ENCODE peak calls at places on chromosomes 4 and X, in four cellular contexts. One of them, this sample, is unnamed.

GRCh38 chr4:6493668-6494304 is 21.4 kb upstream of the PPP2R2C start:
- DNase-seq in KBM-7: no peak
- DNase-seq in prostate gland: no peak
- DNase-seq in T-helper 1 cell: no peak
- DNase-seq in this sample: no peak

GRCh38 chr4:119300388-119301131 is 21.4 kb downstream of the FABP2 start:
- DNase-seq in KBM-7: peak
- DNase-seq in T-helper 1 cell: peak
- DNase-seq in prostate gland: peak
- DNase-seq in this sample: no peak

GRCh38 chr4:4455199-4455865 is 68.4 kb downstream of the NSG1 start:
- DNase-seq in T-helper 1 cell: no peak
- DNase-seq in KBM-7: no peak
- DNase-seq in prostate gland: no peak
- DNase-seq in this sample: no peak

GRCh38 chrX:68077378-68077777 is 355.9 kb downstream of the OPHN1 start:
- DNase-seq in KBM-7: no peak
- DNase-seq in prostate gland: no peak
- DNase-seq in T-helper 1 cell: no peak
- DNase-seq in this sample: no peak

GRCh38 chr4:98586634-98587354 is 71.6 kb downstream of the TSPAN5 start:
- DNase-seq in KBM-7: no peak
- DNase-seq in T-helper 1 cell: no peak
- DNase-seq in prostate gland: no peak
- DNase-seq in this sample: no peak

GRCh38 chr4:5883916-5884315 is 9.0 kb downstream of the CRMP1 start:
- DNase-seq in T-helper 1 cell: no peak
- DNase-seq in prostate gland: no peak
- DNase-seq in KBM-7: no peak
- DNase-seq in this sample: no peak

GRCh38 chr4:53695540-53696463 is 104.5 kb upstream of the LNX1 start:
- DNase-seq in T-helper 1 cell: no peak
- DNase-seq in prostate gland: no peak
- DNase-seq in KBM-7: no peak
- DNase-seq in this sample: peak

GRCh38 chr4:30720021-30720655 is at the start of gene PCDH7:
- DNase-seq in prostate gland: peak
- DNase-seq in KBM-7: peak
- DNase-seq in T-helper 1 cell: no peak
- DNase-seq in this sample: peak

GRCh38 chrX:37488323-37488722 is 83.1 kb upstream of the LANCL3 start:
- DNase-seq in KBM-7: no peak
- DNase-seq in T-helper 1 cell: no peak
- DNase-seq in prostate gland: no peak
- DNase-seq in this sample: no peak

GRCh38 chr4:1881709-1882108 is 10.5 kb downstream of the NSD2 start:
- DNase-seq in prostate gland: no peak
- DNase-seq in T-helper 1 cell: no peak
- DNase-seq in KBM-7: no peak
- DNase-seq in this sample: peak

GRCh38 chrX:24987731-24988130 is 28.0 kb downstream of the ARX start:
- DNase-seq in prostate gland: no peak
- DNase-seq in T-helper 1 cell: no peak
- DNase-seq in KBM-7: no peak
- DNase-seq in this sample: no peak

GRCh38 chr4:68451246-68452211 is 4.3 kb downstream of the TMPRSS11E start:
- DNase-seq in T-helper 1 cell: no peak
- DNase-seq in KBM-7: no peak
- DNase-seq in prostate gland: no peak
- DNase-seq in this sample: peak

GRCh38 chr4:38062088-38062893 is 102.1 kb downstream of the PTTG2 start:
- DNase-seq in T-helper 1 cell: peak
- DNase-seq in KBM-7: peak
- DNase-seq in prostate gland: peak
- DNase-seq in this sample: peak

GRCh38 chr4:107069049-107069448 is 32.9 kb upstream of the DKK2 start:
- DNase-seq in T-helper 1 cell: no peak
- DNase-seq in KBM-7: no peak
- DNase-seq in prostate gland: no peak
- DNase-seq in this sample: no peak

GRCh38 chrX:145213504-145213903 is 33.8 kb upstream of the SPANXN1 start:
- DNase-seq in T-helper 1 cell: no peak
- DNase-seq in prostate gland: no peak
- DNase-seq in KBM-7: peak
- DNase-seq in this sample: peak

GRCh38 chr4:2073808-2074481 is 14.8 kb downstream of the NAT8L start:
- DNase-seq in prostate gland: no peak
- DNase-seq in T-helper 1 cell: no peak
- DNase-seq in KBM-7: no peak
- DNase-seq in this sample: no peak

GRCh38 chr4:154503598-154503997 is 12.0 kb upstream of the DCHS2 start:
- DNase-seq in T-helper 1 cell: no peak
- DNase-seq in prostate gland: no peak
- DNase-seq in KBM-7: peak
- DNase-seq in this sample: peak

GRCh38 chr4:121726642-121727268 is 30.0 kb upstream of the ANXA5 start:
- DNase-seq in prostate gland: peak
- DNase-seq in T-helper 1 cell: peak
- DNase-seq in KBM-7: peak
- DNase-seq in this sample: peak